ENCODE peak calls at places on chromosomes 7 and 10, in eight cellular contexts. V is HCT116, Q is uterus, C is gastrocnemius medialis, J is tibial nerve, A is lower leg skin, K is ovary, X is suprapubic skin. Y is an unnamed sample.

GRCh38 chr7:26664735-26665420 is 199.5 kb downstream of the SKAP2 start:
- DNase-seq in C (no peak), A (peak; percentile 21), X (no peak), K (no peak), J (no peak), Q (peak; percentile 20), V (no peak), Y (no peak)

GRCh38 chr7:102069913-102070629 is 216.6 kb upstream of the SH2B2 start:
- DNase-seq in Q (no peak), C (no peak), X (no peak), V (no peak), J (no peak), A (no peak), K (no peak), Y (no peak)

GRCh38 chr7:114715907-114716306 is 206.0 kb upstream of the MDFIC start:
- DNase-seq in X (no peak), A (no peak), V (no peak), K (no peak), C (no peak), Q (no peak), J (no peak), Y (no peak)

GRCh38 chr10:124125305-124126116 is 32.1 kb upstream of the CHST15 start:
- DNase-seq in V (peak; percentile 29), Q (no peak), A (no peak), C (no peak), K (no peak), X (no peak), J (no peak), Y (no peak)

GRCh38 chr10:34526758-34527730 is 288.1 kb downstream of the PARD3 start:
- DNase-seq in C (no peak), K (no peak), Q (no peak), J (no peak), X (no peak), V (peak; percentile 65), A (no peak), Y (no peak)

GRCh38 chr10:19811517-19811916 is 4.7 kb upstream of the PLXDC2 start:
- DNase-seq in V (no peak), Q (peak; percentile 51), X (no peak), C (no peak), A (no peak), J (no peak), K (peak; percentile 26), Y (no peak)

GRCh38 chr7:151427705-151428392 is 12.1 kb downstream of the CRYGN start:
- DNase-seq in A (no peak), V (no peak), Q (peak; percentile 36), J (no peak), C (no peak), X (peak; percentile 49), K (peak; percentile 51), Y (no peak)

GRCh38 chr7:120023494-120024167 is 249.3 kb upstream of the KCND2 start:
- DNase-seq in V (no peak), A (no peak), X (no peak), J (no peak), K (no peak), C (no peak), Q (no peak), Y (no peak)

GRCh38 chr7:2800220-2800922 is 43.7 kb downstream of the GNA12 start:
- DNase-seq in X (no peak), C (no peak), V (no peak), J (no peak), Q (no peak), A (no peak), K (no peak), Y (no peak)

GRCh38 chr10:6036861-6037321 is 25.3 kb downstream of the IL2RA start:
- DNase-seq in Q (no peak), X (no peak), V (no peak), A (no peak), J (no peak), C (no peak), K (no peak), Y (no peak)

DNA sequence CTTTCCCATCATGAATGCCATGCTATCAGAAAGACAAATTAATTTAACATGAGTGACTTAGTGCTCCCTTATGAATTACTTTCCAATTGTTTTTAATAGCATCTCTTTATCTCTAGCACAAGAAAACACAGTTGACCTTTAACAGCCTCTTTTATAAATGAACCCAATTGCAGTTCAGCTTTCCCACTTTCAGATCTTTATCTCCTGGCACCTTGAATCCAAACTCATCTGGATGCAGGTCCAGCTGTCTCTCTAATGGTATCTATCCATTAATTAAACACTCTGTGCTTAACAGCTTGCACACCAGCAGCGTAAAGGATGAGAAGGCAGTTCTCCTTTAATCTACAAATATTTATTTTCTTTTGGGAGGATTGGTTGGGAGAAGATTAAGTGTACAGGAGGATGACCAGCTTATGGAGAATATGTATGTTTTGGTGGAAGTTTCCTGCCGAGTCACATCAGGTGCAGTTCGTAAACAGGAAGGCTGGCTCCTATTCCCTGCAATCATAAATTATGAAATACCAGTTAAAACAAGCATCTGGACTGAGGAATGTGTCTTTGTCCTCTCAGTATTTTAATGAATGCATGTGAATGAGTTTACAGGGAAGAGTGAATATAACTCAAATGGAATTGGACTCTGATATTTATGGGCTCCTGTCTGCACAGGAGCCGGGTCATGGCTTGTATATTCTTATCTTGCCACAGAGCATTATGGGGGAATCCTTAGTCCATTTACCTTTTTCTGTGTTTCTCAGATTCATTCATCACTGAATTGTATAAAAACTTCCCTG is 232.7 kb downstream of the PHF14 start:
- DNase-seq in K (no peak), V (no peak), J (no peak), Q (no peak), C (no peak), X (no peak), A (no peak), Y (no peak)
- H3K4me3 ChIP-seq in K (no peak overlapping the region), V (no peak overlapping the region), J (no peak overlapping the region), Q (no peak overlapping the region), C (no peak overlapping the region), X (no peak overlapping the region), A (no peak overlapping the region), Y (no peak overlapping the region)

GRCh38 chr7:1503390-1503789 is 799 bp downstream of the INTS1 start:
- DNase-seq in K (peak; percentile 17), A (no peak), Q (no peak), V (no peak), J (no peak), C (no peak), X (no peak), Y (no peak)
- TF ChIP-seq CTCF in K (no peak), A (no peak), Q (no peak), V (no peak), J (no peak), C (no peak), X (no peak), Y (no peak)

GRCh38 chr10:116913681-116914080 is 64.4 kb downstream of the ENO4 start:
- DNase-seq in K (no peak), J (no peak), C (no peak), X (no peak), V (no peak), A (no peak), Q (no peak), Y (no peak)

GRCh38 chr10:116909307-116909706 is 60.0 kb downstream of the ENO4 start:
- DNase-seq in K (no peak), J (no peak), V (no peak), Q (no peak), C (no peak), X (no peak), A (no peak), Y (no peak)

GRCh38 chr10:116910924-116911323 is 61.6 kb downstream of the ENO4 start:
- DNase-seq in V (no peak), J (no peak), A (no peak), C (no peak), K (no peak), X (no peak), Q (no peak), Y (no peak)

GRCh38 chr10:116907588-116907987 is 58.3 kb downstream of the ENO4 start:
- DNase-seq in J (no peak), K (no peak), X (no peak), V (no peak), A (no peak), C (no peak), Q (no peak), Y (no peak)

DNA sequence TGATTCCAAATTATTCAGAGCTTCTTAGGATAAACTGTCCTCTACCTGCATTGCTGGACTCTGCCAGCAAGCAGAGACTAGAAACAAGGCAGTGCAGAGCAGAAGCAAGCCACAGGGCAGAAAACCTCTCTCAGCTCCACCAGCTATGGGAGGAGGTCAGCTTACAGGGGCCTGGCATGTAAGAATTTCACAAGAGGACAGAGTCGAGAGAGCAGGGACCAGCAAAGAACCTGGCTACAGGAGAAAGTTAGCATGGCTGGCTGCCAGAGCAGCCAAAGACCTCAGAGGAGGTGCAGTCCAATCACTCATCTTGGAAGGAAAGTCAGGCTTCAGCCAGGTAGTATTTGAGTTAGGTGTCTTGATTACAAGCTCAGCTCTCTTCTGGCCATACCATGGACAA is 62.9 kb downstream of the ENO4 start:
- DNase-seq in X (no peak), C (no peak), A (no peak), J (no peak), V (no peak), K (no peak), Q (no peak), Y (no peak)
- TF ChIP-seq POLR2A in X (no peak), C (no peak), A (no peak), J (no peak), V (no peak), K (no peak), Q (no peak), Y (no peak)

GRCh38 chr7:69968969-69969368 is 370.7 kb downstream of the AUTS2 start:
- DNase-seq in X (no peak), A (no peak), C (no peak), V (no peak), J (no peak), Q (no peak), K (no peak), Y (no peak)
- H3K4me3 ChIP-seq in X (no peak overlapping the region), A (no peak overlapping the region), C (no peak overlapping the region), V (no peak overlapping the region), J (no peak overlapping the region), Q (no peak overlapping the region), K (no peak overlapping the region), Y (no peak overlapping the region)